ENCODE peak calls at places on chromosomes 2 and 18, in ten cellular contexts. One of them, this sample, is unnamed. For H3K4me1, the result is how much of the 10 kb centered on the place peaks cover.

GRCh38 chr2:178177066-178177679 is 17.1 kb upstream of the OSBPL6 start:
- DNase-seq in GM12878: no peak
- DNase-seq in prostate gland: no peak
- DNase-seq in mesendoderm: no peak
- DNase-seq in pancreas: no peak
- DNase-seq in upper lobe of right lung: no peak
- DNase-seq in upper lobe of left lung: no peak
- DNase-seq in SK-N-SH: no peak
- DNase-seq in cardiac muscle cell: no peak
- DNase-seq in body of pancreas: no peak
- DNase-seq in this sample: no peak

GRCh38 chr2:241944821-241945220 is 75.3 kb downstream of the RTP5 start:
- DNase-seq in SK-N-SH: no peak
- DNase-seq in body of pancreas: no peak
- DNase-seq in upper lobe of right lung: no peak
- DNase-seq in mesendoderm: no peak
- DNase-seq in pancreas: no peak
- DNase-seq in cardiac muscle cell: no peak
- DNase-seq in prostate gland: no peak
- DNase-seq in upper lobe of left lung: no peak
- DNase-seq in GM12878: no peak
- DNase-seq in this sample: no peak

GRCh38 chr18:67217551-67218166 is 298.9 kb downstream of the DSEL start:
- DNase-seq in pancreas: no peak
- DNase-seq in prostate gland: peak
- DNase-seq in mesendoderm: peak
- DNase-seq in upper lobe of left lung: no peak
- DNase-seq in SK-N-SH: peak
- DNase-seq in GM12878: no peak
- DNase-seq in upper lobe of right lung: no peak
- DNase-seq in cardiac muscle cell: peak
- DNase-seq in body of pancreas: peak
- DNase-seq in this sample: no peak

GRCh38 chr2:46311651-46312223 is 14.5 kb downstream of the EPAS1 start:
- DNase-seq in upper lobe of left lung: no peak
- DNase-seq in SK-N-SH: no peak
- DNase-seq in cardiac muscle cell: no peak
- DNase-seq in pancreas: peak
- DNase-seq in upper lobe of right lung: no peak
- DNase-seq in GM12878: no peak
- DNase-seq in mesendoderm: no peak
- DNase-seq in prostate gland: no peak
- DNase-seq in body of pancreas: peak
- DNase-seq in this sample: no peak

GRCh38 chr2:9753276-9753600 is 90.0 kb upstream of the TAF1B start:
- DNase-seq in body of pancreas: no peak
- DNase-seq in cardiac muscle cell: no peak
- DNase-seq in GM12878: peak
- DNase-seq in SK-N-SH: no peak
- DNase-seq in upper lobe of right lung: peak
- DNase-seq in mesendoderm: peak
- DNase-seq in upper lobe of left lung: no peak
- DNase-seq in pancreas: no peak
- DNase-seq in prostate gland: no peak
- DNase-seq in this sample: no peak

GRCh38 chr2:62216616-62217015 is 20.7 kb downstream of the B3GNT2 start:
- DNase-seq in SK-N-SH: no peak
- DNase-seq in GM12878: no peak
- DNase-seq in body of pancreas: peak
- DNase-seq in upper lobe of right lung: no peak
- DNase-seq in pancreas: no peak
- DNase-seq in cardiac muscle cell: no peak
- DNase-seq in upper lobe of left lung: no peak
- DNase-seq in prostate gland: no peak
- DNase-seq in mesendoderm: no peak
- DNase-seq in this sample: no peak

GRCh38 chr2:102126169-102126568 is 16.4 kb upstream of the IL1R1 start:
- DNase-seq in pancreas: no peak
- DNase-seq in SK-N-SH: no peak
- DNase-seq in mesendoderm: no peak
- DNase-seq in upper lobe of left lung: no peak
- DNase-seq in cardiac muscle cell: no peak
- DNase-seq in GM12878: no peak
- DNase-seq in upper lobe of right lung: no peak
- DNase-seq in body of pancreas: no peak
- DNase-seq in prostate gland: peak
- DNase-seq in this sample: no peak

GRCh38 chr2:144493027-144493809 is 26.7 kb downstream of the ZEB2 start:
- DNase-seq in upper lobe of left lung: no peak
- DNase-seq in body of pancreas: no peak
- DNase-seq in cardiac muscle cell: no peak
- DNase-seq in mesendoderm: no peak
- DNase-seq in GM12878: no peak
- DNase-seq in SK-N-SH: no peak
- DNase-seq in upper lobe of right lung: no peak
- DNase-seq in pancreas: no peak
- DNase-seq in prostate gland: no peak
- DNase-seq in this sample: no peak

GRCh38 chr2:95379616-95379925 is 22.9 kb upstream of the FAHD2A start:
- DNase-seq in pancreas: no peak
- DNase-seq in cardiac muscle cell: no peak
- DNase-seq in mesendoderm: no peak
- DNase-seq in prostate gland: no peak
- DNase-seq in SK-N-SH: no peak
- DNase-seq in upper lobe of right lung: no peak
- DNase-seq in body of pancreas: no peak
- DNase-seq in upper lobe of left lung: no peak
- DNase-seq in GM12878: no peak
- DNase-seq in this sample: peak

GRCh38 chr2:197102202-197102601 is 175.7 kb upstream of the PGAP1 start:
- DNase-seq in SK-N-SH: no peak
- DNase-seq in GM12878: no peak
- DNase-seq in pancreas: no peak
- DNase-seq in body of pancreas: no peak
- DNase-seq in mesendoderm: no peak
- DNase-seq in upper lobe of left lung: no peak
- DNase-seq in cardiac muscle cell: no peak
- DNase-seq in prostate gland: no peak
- DNase-seq in upper lobe of right lung: no peak
- DNase-seq in this sample: no peak

GRCh38 chr18:37565138-37565984 is at the start of gene CELF4:
- DNase-seq in pancreas: no peak
- DNase-seq in upper lobe of left lung: peak
- DNase-seq in cardiac muscle cell: peak
- DNase-seq in upper lobe of right lung: peak
- DNase-seq in body of pancreas: peak
- DNase-seq in mesendoderm: peak
- DNase-seq in prostate gland: no peak
- DNase-seq in SK-N-SH: peak
- DNase-seq in GM12878: no peak
- DNase-seq in this sample: no peak

GRCh38 chr2:69572640-69573039 is 70.9 kb downstream of the AAK1 start:
- DNase-seq in pancreas: no peak
- DNase-seq in mesendoderm: no peak
- DNase-seq in GM12878: no peak
- DNase-seq in SK-N-SH: no peak
- DNase-seq in prostate gland: no peak
- DNase-seq in cardiac muscle cell: no peak
- DNase-seq in upper lobe of right lung: peak
- DNase-seq in upper lobe of left lung: no peak
- DNase-seq in body of pancreas: no peak
- DNase-seq in this sample: peak

GRCh38 chr2:214484239-214484638 is 73.4 kb downstream of the VWC2L start:
- DNase-seq in cardiac muscle cell: no peak
- DNase-seq in SK-N-SH: no peak
- DNase-seq in upper lobe of right lung: no peak
- DNase-seq in body of pancreas: no peak
- DNase-seq in pancreas: no peak
- DNase-seq in prostate gland: no peak
- DNase-seq in upper lobe of left lung: no peak
- DNase-seq in GM12878: no peak
- DNase-seq in mesendoderm: no peak
- DNase-seq in this sample: no peak

GRCh38 chr2:55051026-55051866 is 995 bp upstream of the RTN4 start:
- DNase-seq in pancreas: no peak
- DNase-seq in cardiac muscle cell: peak
- DNase-seq in SK-N-SH: peak
- DNase-seq in upper lobe of right lung: no peak
- DNase-seq in body of pancreas: peak
- DNase-seq in prostate gland: peak
- DNase-seq in mesendoderm: peak
- DNase-seq in GM12878: no peak
- DNase-seq in upper lobe of left lung: no peak
- DNase-seq in this sample: no peak

GRCh38 chr2:177153805-177154204 is 58.8 kb upstream of the HNRNPA3 start:
- DNase-seq in upper lobe of left lung: no peak
- DNase-seq in cardiac muscle cell: no peak
- DNase-seq in body of pancreas: no peak
- DNase-seq in SK-N-SH: no peak
- DNase-seq in mesendoderm: no peak
- DNase-seq in GM12878: no peak
- DNase-seq in prostate gland: no peak
- DNase-seq in pancreas: no peak
- DNase-seq in upper lobe of right lung: no peak
- DNase-seq in this sample: no peak

GRCh38 chr2:119545076-119545475 is 827 bp downstream of the CFAP221 start:
- DNase-seq in GM12878: no peak
- DNase-seq in prostate gland: no peak
- DNase-seq in pancreas: no peak
- DNase-seq in cardiac muscle cell: no peak
- DNase-seq in upper lobe of right lung: no peak
- DNase-seq in upper lobe of left lung: no peak
- DNase-seq in body of pancreas: no peak
- DNase-seq in SK-N-SH: no peak
- DNase-seq in mesendoderm: no peak
- DNase-seq in this sample: no peak
- H3K4me3 ChIP-seq in GM12878: no peak
- H3K4me3 ChIP-seq in prostate gland: no peak
- H3K4me3 ChIP-seq in pancreas: peak
- H3K4me3 ChIP-seq in cardiac muscle cell: peak
- H3K4me3 ChIP-seq in upper lobe of right lung: peak
- H3K4me3 ChIP-seq in upper lobe of left lung: no peak
- H3K4me3 ChIP-seq in body of pancreas: no peak
- H3K4me3 ChIP-seq in SK-N-SH: no peak
- H3K4me3 ChIP-seq in mesendoderm: no peak
- H3K4me3 ChIP-seq in this sample: peak

GRCh38 chr2:231674587-231675334 is 33.6 kb upstream of the PTMA start:
- DNase-seq in prostate gland: peak
- DNase-seq in body of pancreas: peak
- DNase-seq in pancreas: peak
- DNase-seq in SK-N-SH: peak
- DNase-seq in cardiac muscle cell: peak
- DNase-seq in mesendoderm: peak
- DNase-seq in upper lobe of right lung: peak
- DNase-seq in GM12878: no peak
- DNase-seq in upper lobe of left lung: no peak
- DNase-seq in this sample: peak

GRCh38 chr2:231671617-231672350 is 36.5 kb upstream of the PTMA start:
- DNase-seq in body of pancreas: no peak
- DNase-seq in SK-N-SH: no peak
- DNase-seq in upper lobe of right lung: no peak
- DNase-seq in cardiac muscle cell: no peak
- DNase-seq in pancreas: no peak
- DNase-seq in GM12878: peak
- DNase-seq in mesendoderm: no peak
- DNase-seq in upper lobe of left lung: no peak
- DNase-seq in prostate gland: no peak
- DNase-seq in this sample: peak

GRCh38 chr2:231670892-231671616 is 37.3 kb upstream of the PTMA start:
- DNase-seq in pancreas: no peak
- DNase-seq in upper lobe of left lung: no peak
- DNase-seq in cardiac muscle cell: peak
- DNase-seq in upper lobe of right lung: no peak
- DNase-seq in mesendoderm: peak
- DNase-seq in prostate gland: no peak
- DNase-seq in GM12878: no peak
- DNase-seq in SK-N-SH: peak
- DNase-seq in body of pancreas: no peak
- DNase-seq in this sample: no peak

GRCh38 chr2:231673348-231673770 is 35.0 kb upstream of the PTMA start:
- DNase-seq in GM12878: no peak
- DNase-seq in cardiac muscle cell: peak
- DNase-seq in pancreas: no peak
- DNase-seq in mesendoderm: peak
- DNase-seq in upper lobe of left lung: peak
- DNase-seq in prostate gland: no peak
- DNase-seq in upper lobe of right lung: peak
- DNase-seq in body of pancreas: no peak
- DNase-seq in SK-N-SH: no peak
- DNase-seq in this sample: peak

GRCh38 chr2:231672617-231673347 is 35.5 kb upstream of the PTMA start:
- DNase-seq in cardiac muscle cell: peak
- DNase-seq in prostate gland: no peak
- DNase-seq in upper lobe of right lung: peak
- DNase-seq in pancreas: no peak
- DNase-seq in mesendoderm: peak
- DNase-seq in body of pancreas: no peak
- DNase-seq in SK-N-SH: no peak
- DNase-seq in upper lobe of left lung: peak
- DNase-seq in GM12878: peak
- DNase-seq in this sample: peak
- H3K4me1 ChIP-seq in cardiac muscle cell: under half
- H3K4me1 ChIP-seq in prostate gland: under half
- H3K4me1 ChIP-seq in upper lobe of right lung: under half
- H3K4me1 ChIP-seq in pancreas: under half
- H3K4me1 ChIP-seq in mesendoderm: under half
- H3K4me1 ChIP-seq in body of pancreas: under half
- H3K4me1 ChIP-seq in SK-N-SH: under half
- H3K4me1 ChIP-seq in upper lobe of left lung: half or more
- H3K4me1 ChIP-seq in GM12878: half or more
- H3K4me1 ChIP-seq in this sample: half or more

GRCh38 chr2:239245872-239246701 is 154.7 kb downstream of the HDAC4 start:
- DNase-seq in GM12878: no peak
- DNase-seq in mesendoderm: no peak
- DNase-seq in pancreas: peak
- DNase-seq in cardiac muscle cell: no peak
- DNase-seq in prostate gland: peak
- DNase-seq in upper lobe of left lung: no peak
- DNase-seq in upper lobe of right lung: no peak
- DNase-seq in SK-N-SH: peak
- DNase-seq in body of pancreas: peak
- DNase-seq in this sample: no peak
- H3K4me3 ChIP-seq in GM12878: no peak
- H3K4me3 ChIP-seq in mesendoderm: no peak
- H3K4me3 ChIP-seq in pancreas: peak
- H3K4me3 ChIP-seq in cardiac muscle cell: no peak
- H3K4me3 ChIP-seq in prostate gland: peak
- H3K4me3 ChIP-seq in upper lobe of left lung: no peak
- H3K4me3 ChIP-seq in upper lobe of right lung: peak
- H3K4me3 ChIP-seq in SK-N-SH: no peak
- H3K4me3 ChIP-seq in body of pancreas: no peak
- H3K4me3 ChIP-seq in this sample: peak

DNA sequence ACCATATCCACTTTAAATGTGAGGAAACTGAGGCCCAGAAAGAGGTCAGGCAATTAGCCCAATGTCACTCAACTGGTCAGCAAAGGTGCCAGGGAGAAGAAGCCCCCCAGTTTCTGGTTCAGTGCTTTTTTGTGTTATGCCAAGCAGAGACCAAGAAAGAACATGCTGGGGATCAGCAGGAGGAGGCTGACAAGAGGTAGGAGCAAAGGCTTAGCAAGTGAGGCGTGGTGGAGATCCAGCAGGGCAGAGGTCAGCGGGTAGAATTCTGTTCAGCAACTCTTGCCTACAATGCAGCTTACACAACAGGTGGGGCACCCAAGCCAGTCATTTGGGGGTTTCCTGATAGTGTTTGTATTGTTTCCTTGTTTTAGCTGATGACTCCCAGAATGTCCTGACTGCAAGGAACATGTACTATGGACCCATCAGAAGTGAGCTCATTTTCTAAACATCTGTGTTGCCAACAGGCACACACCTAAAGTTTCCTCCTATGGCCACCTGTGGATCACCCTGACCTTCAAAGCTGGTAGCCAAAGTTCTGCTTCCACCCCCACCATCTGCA is 28.2 kb downstream of the LPIN2 start:
- DNase-seq in GM12878: no peak
- DNase-seq in upper lobe of left lung: no peak
- DNase-seq in prostate gland: no peak
- DNase-seq in cardiac muscle cell: no peak
- DNase-seq in body of pancreas: peak
- DNase-seq in SK-N-SH: no peak
- DNase-seq in pancreas: no peak
- DNase-seq in upper lobe of right lung: no peak
- DNase-seq in mesendoderm: no peak
- DNase-seq in this sample: no peak
- H3K4me1 ChIP-seq in GM12878: under half
- H3K4me1 ChIP-seq in upper lobe of left lung: half or more
- H3K4me1 ChIP-seq in prostate gland: under half
- H3K4me1 ChIP-seq in cardiac muscle cell: under half
- H3K4me1 ChIP-seq in body of pancreas: half or more
- H3K4me1 ChIP-seq in SK-N-SH: under half
- H3K4me1 ChIP-seq in pancreas: half or more
- H3K4me1 ChIP-seq in upper lobe of right lung: under half
- H3K4me1 ChIP-seq in mesendoderm: under half
- H3K4me1 ChIP-seq in this sample: half or more

This sample was measured in lower lobe of right lung.